ENCODE peak calls at places on chromosomes 3 and 15, in four cellular contexts. Z is BJ, Y is heart left ventricle, O is foreskin fibroblast. M is an unnamed sample.

GRCh38 chr3:114370537-114371174 is 76.8 kb downstream of the TIGIT start:
- DNase-seq in Y (no peak), O (no peak), Z (no peak), M (no peak)

GRCh38 chr15:100350434-100351226 is 8.9 kb upstream of the ADAMTS17 start:
- DNase-seq in Y (no peak), Z (no peak), O (peak), M (no peak)

GRCh38 chr3:127157181-127157828 is 35.6 kb upstream of the PRR23E start:
- DNase-seq in Z (no peak), Y (no peak), O (no peak), M (no peak)

GRCh38 chr3:13429631-13430291 is 9.6 kb upstream of the NUP210 start:
- DNase-seq in O (no peak), Z (no peak), Y (no peak), M (no peak)

GRCh38 chr3:82143661-82144405 is 382.4 kb upstream of the GBE1 start:
- DNase-seq in Y (no peak), O (no peak), Z (no peak), M (no peak)

GRCh38 chr15:70337292-70338186 is 239.8 kb upstream of the TLE3 start:
- DNase-seq in Y (no peak), O (no peak), Z (no peak), M (peak)

GRCh38 chr15:23648920-23649515 is 1.4 kb upstream of the MAGEL2 start:
- DNase-seq in O (no peak), Y (no peak), Z (no peak), M (no peak)

GRCh38 chr3:128178782-128179473 is 25.6 kb downstream of the EEFSEC start:
- DNase-seq in Z (no peak), Y (no peak), O (no peak), M (no peak)

GRCh38 chr15:23594252-23594770 is 28.8 kb downstream of the MKRN3 start:
- DNase-seq in O (no peak), Y (no peak), Z (no peak), M (no peak)

GRCh38 chr3:80770106-80771079 is 991.1 kb downstream of the GBE1 start:
- DNase-seq in O (no peak), Z (no peak), Y (no peak), M (no peak)

GRCh38 chr3:38039101-38039898 is at the start of gene DLEC1:
- DNase-seq in O (peak), Y (peak), Z (no peak), M (peak)

GRCh38 chr3:150094150-150094932 is 123.6 kb upstream of the PFN2 start:
- DNase-seq in Z (no peak), Y (no peak), O (peak), M (no peak)

GRCh38 chr15:101765772-101766456 is 37.4 kb upstream of the OR4F6 start:
- DNase-seq in O (no peak), Z (no peak), Y (no peak), M (no peak)

GRCh38 chr3:194312186-194312742 is 38.9 kb downstream of the CPN2 start:
- DNase-seq in Y (no peak), O (no peak), Z (no peak), M (peak)

GRCh38 chr3:130316164-130316563 is 29.3 kb upstream of the COL6A5 start:
- DNase-seq in O (peak), Y (no peak), Z (no peak), M (no peak)

GRCh38 chr3:140593766-140594165 is 84.1 kb upstream of the TRIM42 start:
- DNase-seq in O (no peak), Z (no peak), Y (no peak), M (no peak)

GRCh38 chr3:150114873-150115570 is 144.3 kb upstream of the PFN2 start:
- DNase-seq in Y (no peak), Z (no peak), O (no peak), M (no peak)

GRCh38 chr3:12579919-12580318 is 23.0 kb downstream of the MKRN2 start:
- DNase-seq in Z (no peak), O (peak), Y (no peak), M (no peak)

GRCh38 chr3:189392969-189393368 is 221.2 kb downstream of the TPRG1 start:
- DNase-seq in Y (no peak), O (no peak), Z (no peak), M (no peak)

GRCh38 chr15:56821721-56822425 is 88.6 kb upstream of the ZNF280D start:
- DNase-seq in O (peak), Y (peak), Z (no peak), M (peak)

GRCh38 chr15:73110246-73110645 is 58.0 kb downstream of the NEO1 start:
- DNase-seq in Z (no peak), Y (no peak), O (no peak), M (no peak)

GRCh38 chr15:45648521-45649200 is 13.8 kb downstream of the SQOR start:
- DNase-seq in Z (no peak), Y (no peak), O (peak), M (no peak)

GRCh38 chr3:43867673-43868072 is 176.9 kb downstream of the ABHD5 start:
- DNase-seq in Z (peak), O (peak), Y (no peak), M (no peak)

GRCh38 chr15:100638177-100638730 is 35.9 kb downstream of the ASB7 start:
- DNase-seq in O (no peak), Z (no peak), Y (no peak), M (no peak)

GRCh38 chr15:95930659-95931375 is 399.7 kb upstream of the NR2F2 start:
- DNase-seq in O (no peak), Y (no peak), Z (no peak), M (no peak)

GRCh38 chr3:159189994-159190669 is 388.3 kb downstream of the MFSD1 start:
- DNase-seq in Z (peak), O (peak), Y (no peak), M (no peak)

GRCh38 chr3:159186581-159186980 is 384.7 kb downstream of the MFSD1 start:
- DNase-seq in O (no peak), Z (no peak), Y (no peak), M (no peak)

GRCh38 chr3:159185443-159186050 is 383.7 kb downstream of the MFSD1 start:
- DNase-seq in Y (no peak), Z (no peak), O (no peak), M (no peak)

GRCh38 chr3:159187232-159187631 is 385.4 kb downstream of the MFSD1 start:
- DNase-seq in O (no peak), Y (no peak), Z (no peak), M (no peak)

DNA sequence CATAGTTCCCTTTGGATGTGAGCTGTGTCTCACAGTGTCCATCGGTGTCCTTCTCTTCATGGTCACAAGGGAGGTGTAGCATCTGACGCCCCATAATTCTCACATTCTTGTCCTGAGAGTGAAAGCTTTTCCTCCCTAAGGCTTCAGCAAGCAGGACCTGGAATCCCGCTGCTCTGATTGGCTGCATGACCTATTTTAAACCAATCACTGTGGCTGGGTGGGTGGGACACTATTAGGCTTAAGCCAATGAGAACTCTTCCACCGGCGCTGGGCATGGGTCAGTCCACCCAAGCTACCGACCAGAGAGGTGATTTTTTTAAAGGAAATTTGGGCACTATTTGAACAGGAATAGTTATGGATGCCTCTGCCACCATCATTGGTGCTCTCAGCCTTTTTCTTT is 385.9 kb downstream of the MFSD1 start:
- DNase-seq in Y (no peak), O (no peak), Z (no peak), M (no peak)
- H3K4me3 ChIP-seq in Y (no peak), O (no peak), Z (no peak), M (no peak)

DNA sequence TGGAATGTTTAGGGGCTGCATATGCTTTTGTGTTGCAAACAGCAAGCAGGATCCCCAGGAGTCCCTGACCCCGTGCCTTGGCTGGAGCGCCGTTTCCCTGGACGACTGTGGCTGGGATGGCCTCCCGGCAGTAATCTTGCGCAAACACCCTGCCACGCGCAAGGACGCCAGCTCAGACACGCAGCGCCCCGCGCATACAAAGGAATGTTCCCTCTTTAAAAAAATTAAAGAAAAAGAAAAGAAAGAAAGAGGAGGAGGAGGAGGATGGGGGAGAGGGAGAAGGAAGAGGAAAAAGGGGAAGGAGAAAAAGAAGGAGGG is 28.2 kb downstream of the ZIC4 start:
- DNase-seq in Y (no peak), Z (no peak), O (no peak), M (no peak)
- H3K4me3 ChIP-seq in Y (no peak), Z (no peak), O (no peak), M (no peak)

GRCh38 chr15:72070817-72071447 is 47.0 kb downstream of the MYO9A start:
- DNase-seq in O (no peak), Z (no peak), Y (no peak), M (no peak)

GRCh38 chr15:72068826-72069225 is 49.1 kb downstream of the MYO9A start:
- DNase-seq in O (no peak), Y (no peak), Z (no peak), M (no peak)

GRCh38 chr15:72077950-72078349 is 40.0 kb downstream of the MYO9A start:
- DNase-seq in Z (no peak), O (no peak), Y (no peak), M (no peak)

GRCh38 chr15:72078887-72079286 is 39.1 kb downstream of the MYO9A start:
- DNase-seq in O (no peak), Y (no peak), Z (no peak), M (no peak)

GRCh38 chr15:72074335-72075060 is 43.5 kb downstream of the MYO9A start:
- DNase-seq in Z (no peak), O (no peak), Y (no peak), M (no peak)
- H3K4me3 ChIP-seq in Z (no peak), O (no peak), Y (no peak), M (no peak)

GRCh38 chr15:74173545-74174215 is at the start of gene ISLR:
- DNase-seq in Y (peak), O (no peak), Z (peak), M (peak)

GRCh38 chr15:74170845-74171578 is 2.5 kb upstream of the ISLR start:
- DNase-seq in Y (no peak), Z (no peak), O (no peak), M (peak)

GRCh38 chr15:74171965-74172541 is 1.5 kb upstream of the ISLR start:
- DNase-seq in Z (no peak), Y (no peak), O (no peak), M (peak)

GRCh38 chr15:74174216-74174965 is 881 bp downstream of the ISLR start:
- DNase-seq in Y (peak), Z (no peak), O (no peak), M (peak)

GRCh38 chr15:74172751-74173544 is 562 bp upstream of the ISLR start:
- DNase-seq in Y (peak), O (no peak), Z (no peak), M (peak)
- H3K4me3 ChIP-seq in Y (no peak), O (no peak), Z (no peak), M (peak)

GRCh38 chr3:49471856-49472495 is 1.9 kb downstream of the DAG1 start:
- DNase-seq in Z (no peak), Y (no peak), O (no peak), M (no peak)

GRCh38 chr3:49469037-49469875 is 811 bp upstream of the DAG1 start:
- DNase-seq in O (peak), Y (peak), Z (peak), M (peak)

GRCh38 chr3:49466047-49466446 is 4.0 kb upstream of the DAG1 start:
- DNase-seq in Y (no peak), O (no peak), Z (no peak), M (no peak)

GRCh38 chr3:49469876-49470713 is at the start of gene DAG1:
- DNase-seq in Z (peak), O (peak), Y (peak), M (peak)

DNA sequence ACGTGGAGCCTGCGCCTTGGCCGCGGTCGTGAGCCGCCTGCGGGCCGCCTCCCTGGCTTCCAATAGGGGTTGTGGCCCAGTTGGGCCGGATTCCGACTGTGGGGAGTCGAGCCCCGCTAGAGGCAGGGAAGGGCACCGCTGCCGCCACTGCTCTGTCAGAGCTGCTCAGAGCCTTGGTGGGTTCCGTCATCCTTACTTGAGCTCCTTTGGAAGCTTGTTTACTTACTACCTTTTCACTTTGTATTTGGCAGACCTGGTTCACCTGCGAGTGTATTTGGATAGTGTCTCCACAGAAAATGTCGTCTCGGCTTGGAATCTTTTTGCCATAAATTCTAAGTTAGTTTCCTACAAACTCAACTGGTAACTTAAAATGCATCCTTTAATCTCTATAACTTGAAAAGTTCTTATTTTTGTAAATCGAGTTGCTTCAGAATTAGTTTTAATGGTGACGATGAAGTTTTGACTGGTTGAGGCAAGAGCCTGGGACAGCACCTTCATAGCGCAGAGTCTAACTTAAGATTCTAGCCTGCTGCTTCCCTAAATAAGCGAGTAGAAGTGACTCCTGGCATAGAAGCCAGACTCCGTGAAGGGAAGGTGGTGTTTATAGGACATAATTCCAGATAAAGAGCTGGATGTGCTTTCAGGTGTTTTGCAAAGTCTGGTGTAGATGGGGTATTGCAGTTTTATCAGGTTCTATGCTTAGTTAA is 800 bp downstream of the DAG1 start:
- DNase-seq in Y (no peak), O (no peak), Z (no peak), M (no peak)
- H3K4me3 ChIP-seq in Y (peak), O (peak), Z (peak), M (peak)

DNA sequence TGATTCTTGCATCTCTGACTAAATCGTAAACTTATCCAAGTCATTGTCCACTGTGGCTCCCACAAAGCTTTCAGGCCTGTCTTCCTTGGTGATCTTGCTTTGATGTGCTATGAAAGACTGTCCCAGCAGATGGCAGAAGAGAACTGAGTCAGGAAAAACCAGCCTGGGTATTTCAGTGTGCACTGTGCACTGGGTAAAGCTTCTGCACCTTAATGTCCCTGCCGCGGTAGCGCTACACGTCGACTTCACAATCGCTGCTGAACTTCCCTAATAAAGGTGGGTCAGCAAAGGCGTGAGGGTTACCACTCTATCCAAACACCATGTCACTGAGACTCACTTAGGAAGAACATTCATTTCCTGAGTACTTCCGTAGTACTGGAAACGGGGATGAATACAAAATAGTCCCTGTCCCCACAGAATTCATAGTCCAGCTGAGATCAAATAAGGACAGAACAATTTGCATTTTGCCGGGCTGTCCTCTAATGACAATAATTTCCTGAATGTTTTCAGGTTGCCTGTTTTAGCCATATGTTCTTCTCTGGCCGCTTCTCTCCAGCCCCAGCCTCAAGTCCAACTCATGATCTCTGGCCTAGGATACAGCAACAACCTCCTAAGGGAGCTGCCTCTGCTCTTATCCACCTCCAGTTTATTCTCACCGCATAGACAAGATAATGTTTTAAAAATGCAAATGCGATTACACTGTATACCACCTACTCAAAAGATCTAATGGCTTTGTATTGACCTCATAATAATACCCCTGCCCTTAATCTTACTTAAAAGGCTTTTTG is 83.6 kb upstream of the AKAP13 start:
- DNase-seq in O (peak), Y (peak), Z (no peak), M (peak)
- H3K4me3 ChIP-seq in O (peak), Y (no peak), Z (peak), M (peak)

GRCh38 chr15:41893422-41894250 is at the start of gene SPTBN5:
- DNase-seq in Z (no peak), Y (no peak), O (no peak), M (no peak)

GRCh38 chr15:41895491-41895890 is 1.6 kb upstream of the SPTBN5 start:
- DNase-seq in O (no peak), Z (no peak), Y (no peak), M (no peak)

GRCh38 chr15:41894251-41894790 is 468 bp upstream of the SPTBN5 start:
- DNase-seq in Z (no peak), Y (no peak), O (no peak), M (no peak)

GRCh38 chr15:41895957-41896356 is 2.1 kb upstream of the SPTBN5 start:
- DNase-seq in Y (no peak), Z (no peak), O (no peak), M (no peak)

DNA sequence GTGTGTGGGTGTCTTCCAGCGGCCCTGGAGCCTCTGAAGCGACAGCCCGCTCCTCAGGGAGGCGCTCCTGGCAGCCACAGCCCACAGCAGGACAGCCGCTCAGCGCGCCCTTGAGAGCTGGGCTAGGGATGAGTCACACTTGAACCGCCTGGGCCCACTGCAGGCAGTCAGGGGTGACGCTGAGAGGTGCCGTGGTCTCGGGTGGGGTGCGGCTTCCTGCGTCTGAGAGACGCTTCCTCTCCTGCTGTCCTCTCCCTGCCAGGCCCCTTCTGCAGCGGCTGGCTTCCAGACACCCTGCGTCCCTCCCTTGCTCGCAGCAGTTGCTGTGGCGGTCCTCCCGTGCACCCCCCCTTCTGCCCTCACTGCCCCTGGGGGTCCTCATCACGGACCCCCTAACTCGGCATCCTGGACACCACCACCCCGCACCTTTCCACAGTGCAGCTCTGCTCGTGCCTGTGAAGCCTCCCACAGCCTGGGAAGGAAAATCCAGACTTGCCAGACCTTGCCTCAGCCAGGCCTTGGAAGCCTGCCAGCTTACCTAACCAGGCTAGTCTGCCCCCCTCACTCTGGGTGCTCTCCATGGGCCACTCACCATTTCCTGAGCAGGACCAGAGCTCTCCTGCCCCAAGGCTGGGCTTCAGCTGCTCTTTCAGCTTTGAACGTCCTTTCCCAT is 1.1 kb upstream of the SPTBN5 start:
- DNase-seq in O (peak), Z (peak), Y (peak), M (peak)
- H3K4me3 ChIP-seq in O (peak), Z (no peak), Y (no peak), M (peak)

GRCh38 chr3:2476996-2477395 is 378.3 kb downstream of the CNTN4 start:
- DNase-seq in Y (no peak), O (no peak), Z (no peak), M (no peak)

GRCh38 chr3:2477635-2478034 is 379.0 kb downstream of the CNTN4 start:
- DNase-seq in Y (no peak), O (no peak), Z (no peak), M (no peak)
- H3K4me3 ChIP-seq in Y (no peak), O (no peak), Z (no peak), M (no peak)

M was measured in sigmoid colon.